ENCODE peak calls at places on chromosomes 4 and X, in ten cellular contexts. W, A, D, X, R, S, Z, E, M and N are unnamed samples.

GRCh38 chr4:5638316-5638715 is 70.0 kb downstream of the EVC2 start:
- DNase-seq in W (peak), A (no peak), D (peak), X (peak), R (peak), S (no peak), Z (no peak), E (no peak), M (peak), N (peak)

GRCh38 chrX:131741103-131741581 is 197.3 kb downstream of the OR13H1 start:
- DNase-seq in W (peak), A (no peak), D (no peak), X (no peak), R (no peak), S (no peak), Z (no peak), E (no peak), M (no peak), N (no peak)

GRCh38 chrX:43958529-43958928 is 14.7 kb downstream of the NDP start:
- DNase-seq in W (peak), A (peak), D (peak), X (peak), R (peak), S (peak), Z (peak), E (no peak), M (peak), N (peak)

GRCh38 chrX:77628294-77629025 is 157.6 kb downstream of the ATRX start:
- DNase-seq in W (no peak), A (no peak), D (peak), X (no peak), R (no peak), S (no peak), Z (no peak), E (no peak), M (peak), N (peak)

GRCh38 chrX:38293741-38294140 is 33.6 kb downstream of the RPGR start:
- DNase-seq in W (no peak), A (no peak), D (peak), X (no peak), R (no peak), S (no peak), Z (no peak), E (no peak), M (no peak), N (no peak)

GRCh38 chr4:74378573-74378972 is 13.6 kb downstream of the EREG start:
- DNase-seq in W (no peak), A (no peak), D (no peak), X (no peak), R (no peak), S (no peak), Z (no peak), E (no peak), M (no peak), N (no peak)

GRCh38 chrX:131626681-131627296 is 82.9 kb downstream of the OR13H1 start:
- DNase-seq in W (peak), A (no peak), D (peak), X (no peak), R (no peak), S (peak), Z (no peak), E (no peak), M (no peak), N (no peak)

GRCh38 chr4:8179074-8179473 is 20.0 kb upstream of the SH3TC1 start:
- DNase-seq in W (no peak), A (no peak), D (no peak), X (no peak), R (no peak), S (no peak), Z (no peak), E (no peak), M (no peak), N (no peak)

GRCh38 chr4:188984518-188984917 is 845.3 kb downstream of the TRIML1 start:
- DNase-seq in W (no peak), A (no peak), D (no peak), X (no peak), R (no peak), S (no peak), Z (no peak), E (no peak), M (no peak), N (no peak)

GRCh38 chr4:7068883-7069282 is 1.0 kb upstream of the GRPEL1 start:
- DNase-seq in W (peak), A (no peak), D (peak), X (no peak), R (no peak), S (peak), Z (no peak), E (no peak), M (peak), N (no peak)

GRCh38 chrX:51461053-51462050 is 35.0 kb downstream of the NUDT11 start:
- DNase-seq in W (peak), A (no peak), D (peak), X (no peak), R (peak), S (no peak), Z (peak), E (no peak), M (peak), N (peak)

GRCh38 chrX:153970398-153971123 is 1.1 kb downstream of the HCFC1 start:
- DNase-seq in W (peak), A (peak), D (peak), X (peak), R (peak), S (peak), Z (peak), E (no peak), M (peak), N (no peak)

GRCh38 chrX:11437642-11438379 is 144.6 kb downstream of the AMELX start:
- DNase-seq in W (peak), A (no peak), D (peak), X (no peak), R (no peak), S (no peak), Z (peak), E (peak), M (peak), N (peak)

GRCh38 chr4:185682236-185682635 is 129.8 kb downstream of the SORBS2 start:
- DNase-seq in W (peak), A (no peak), D (peak), X (peak), R (peak), S (no peak), Z (no peak), E (no peak), M (peak), N (peak)

GRCh38 chr4:185566972-185567749 is 31.9 kb upstream of the PDLIM3 start:
- DNase-seq in W (peak), A (no peak), D (no peak), X (no peak), R (no peak), S (no peak), Z (no peak), E (no peak), M (peak), N (peak)

GRCh38 chr4:163701915-163702314 is 207.4 kb downstream of the TMA16 start:
- DNase-seq in W (no peak), A (no peak), D (no peak), X (no peak), R (no peak), S (no peak), Z (no peak), E (no peak), M (peak), N (peak)

GRCh38 chr4:103150677-103151076 is 47.5 kb downstream of the CENPE start:
- DNase-seq in W (no peak), A (no peak), D (peak), X (peak), R (peak), S (no peak), Z (no peak), E (no peak), M (peak), N (peak)

GRCh38 chrX:68398286-68398685 is 35.0 kb downstream of the OPHN1 start:
- DNase-seq in W (no peak), A (no peak), D (no peak), X (no peak), R (no peak), S (no peak), Z (peak), E (no peak), M (no peak), N (no peak)

GRCh38 chr4:143555676-143556075 is 42.2 kb downstream of the SMARCA5 start:
- DNase-seq in W (no peak), A (no peak), D (no peak), X (no peak), R (no peak), S (no peak), Z (no peak), E (no peak), M (no peak), N (peak)

GRCh38 chr4:147596976-147597375 is 20.2 kb upstream of the TMEM184C start:
- DNase-seq in W (peak), A (no peak), D (peak), X (peak), R (peak), S (no peak), Z (peak), E (no peak), M (peak), N (peak)

GRCh38 chr4:77007358-77008230 is 58.0 kb downstream of the SEPTIN11 start:
- DNase-seq in W (peak), A (peak), D (peak), X (no peak), R (no peak), S (peak), Z (no peak), E (no peak), M (peak), N (peak)

GRCh38 chr4:145891958-145892357 is 46.7 kb downstream of the ZNF827 start:
- DNase-seq in W (no peak), A (no peak), D (no peak), X (no peak), R (no peak), S (peak), Z (no peak), E (no peak), M (no peak), N (no peak)

GRCh38 chr4:119659576-119659975 is 31.0 kb upstream of the PDE5A start:
- DNase-seq in W (peak), A (no peak), D (peak), X (no peak), R (no peak), S (no peak), Z (peak), E (no peak), M (peak), N (no peak)